ENCODE peak calls at places on chromosomes 11 and 22, in five cellular contexts. K is IMR-90, V is stomach, B is coronary artery, P is mesothelial cell of epicardium. N is an unnamed sample.

GRCh38 chr11:43904737-43905515 is 24.3 kb downstream of the ALKBH3 start:
- DNase-seq in K (peak; percentile 76), V (no peak), B (no peak), P (no peak), N (no peak)

GRCh38 chr11:26324270-26324669 is 7.7 kb upstream of the ANO3 start:
- DNase-seq in K (no peak), V (no peak), B (no peak), P (no peak), N (no peak)

GRCh38 chr22:50599816-50600454 is 658 bp upstream of the MAPK8IP2 start:
- DNase-seq in K (no peak), V (peak; percentile 59), B (no peak), P (peak; percentile 80), N (no peak)

GRCh38 chr11:704799-705645 is 1.0 kb upstream of the EPS8L2 start:
- DNase-seq in K (no peak), V (peak; percentile 91), B (no peak), P (no peak), N (no peak)

GRCh38 chr11:32615422-32615821 is 31.8 kb downstream of the EIF3M start:
- DNase-seq in K (no peak), V (no peak), B (no peak), P (no peak), N (no peak)

GRCh38 chr11:27471067-27471587 is 1.5 kb downstream of the LGR4 start:
- DNase-seq in K (no peak), V (no peak), B (no peak), P (no peak), N (no peak)

GRCh38 chr22:24440270-24440717 is 12.9 kb downstream of the ADORA2A start:
- DNase-seq in K (no peak), V (no peak), B (no peak), P (no peak), N (peak; percentile 88)

GRCh38 chr11:22479133-22479690 is 141.0 kb downstream of the SLC17A6 start:
- DNase-seq in K (no peak), V (no peak), B (no peak), P (no peak), N (no peak)

GRCh38 chr11:33391893-33392251 is 134.7 kb downstream of the HIPK3 start:
- DNase-seq in K (no peak), V (no peak), B (no peak), P (no peak), N (no peak)

GRCh38 chr11:656866-657265 is 19.8 kb downstream of the DRD4 start:
- DNase-seq in K (no peak), V (no peak), B (no peak), P (no peak), N (no peak)

GRCh38 chr22:35986085-35986484 is 42.5 kb downstream of the RBFOX2 start:
- DNase-seq in K (peak; percentile 31), V (no peak), B (no peak), P (no peak), N (no peak)

GRCh38 chr11:118106789-118107335 is 20.1 kb upstream of the SMIM35 start:
- DNase-seq in K (no peak), V (no peak), B (no peak), P (no peak), N (no peak)

GRCh38 chr22:22213231-22213630 is 31.4 kb upstream of the VPREB1 start:
- DNase-seq in K (peak; percentile 40), V (no peak), B (no peak), P (no peak), N (no peak)

GRCh38 chr11:88508808-88509581 is 171.5 kb upstream of the CTSC start:
- DNase-seq in K (no peak), V (no peak), B (no peak), P (no peak), N (no peak)

GRCh38 chr11:69173925-69174591 is 18.3 kb downstream of the SMIM38 start:
- DNase-seq in K (peak; percentile 66), V (no peak), B (no peak), P (no peak), N (no peak)

GRCh38 chr11:1002091-1002984 is 34.2 kb downstream of the MUC6 start:
- DNase-seq in K (no peak), V (no peak), B (no peak), P (no peak), N (no peak)

GRCh38 chr11:96044747-96045146 is 120.8 kb upstream of the MTMR2 start:
- DNase-seq in K (no peak), V (no peak), B (no peak), P (no peak), N (no peak)

GRCh38 chr22:46104170-46104880 is 46.0 kb upstream of the PPARA start:
- DNase-seq in K (no peak), V (peak; percentile 83), B (no peak), P (no peak), N (no peak)

GRCh38 chr22:46102159-46102558 is 48.2 kb upstream of the PPARA start:
- DNase-seq in K (no peak), V (no peak), B (no peak), P (no peak), N (no peak)

GRCh38 chr22:46103181-46103580 is 47.1 kb upstream of the PPARA start:
- DNase-seq in K (no peak), V (no peak), B (no peak), P (no peak), N (no peak)

GRCh38 chr22:46103664-46104063 is 46.7 kb upstream of the PPARA start:
- DNase-seq in K (no peak), V (no peak), B (no peak), P (no peak), N (no peak)

GRCh38 chr22:46102752-46103151 is 47.6 kb upstream of the PPARA start:
- DNase-seq in K (no peak), V (no peak), B (no peak), P (no peak), N (no peak)
- TF ChIP-seq CTCF in K (no peak), V (no peak), B (no peak), P (no peak), N (no peak)

GRCh38 chr11:121534131-121535093 is 81.6 kb upstream of the SORL1-AS1 start:
- DNase-seq in K (peak; percentile 24), V (peak; percentile 46), B (no peak), P (no peak), N (no peak)
- TF ChIP-seq CTCF in K (peak; percentile 36), V (no peak), B (peak; percentile 30), P (no peak), N (no peak)

DNA sequence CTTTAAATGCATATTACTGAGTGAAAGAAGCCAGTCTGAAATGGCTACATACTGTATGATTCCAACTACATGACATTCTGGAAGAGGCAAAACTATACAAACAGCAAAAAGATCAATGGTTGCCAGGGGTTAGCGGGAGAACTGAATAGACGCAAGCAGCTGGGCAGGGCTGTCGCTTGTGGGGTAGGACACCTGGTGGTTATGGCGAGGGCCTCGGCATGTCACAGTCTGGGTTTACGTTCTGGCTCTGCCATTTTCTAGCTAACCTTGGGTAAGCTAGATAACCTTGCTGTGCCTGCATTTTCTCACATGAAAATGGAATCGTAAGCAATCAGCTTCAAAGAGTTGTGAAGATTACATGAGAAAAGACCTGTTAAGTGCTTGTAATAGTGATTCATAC is 55.2 kb upstream of the SYT13 start:
- DNase-seq in K (no peak), V (no peak), B (no peak), P (no peak), N (no peak)
- TF ChIP-seq CTCF in K (no peak), V (no peak), B (no peak), P (no peak), N (no peak)

GRCh38 chr22:17897864-17898263 is 123.6 kb upstream of the BID start:
- DNase-seq in K (no peak), V (no peak), B (no peak), P (no peak), N (no peak)

GRCh38 chr22:17897411-17897810 is 123.1 kb upstream of the BID start:
- DNase-seq in K (no peak), V (no peak), B (no peak), P (no peak), N (no peak)

GRCh38 chr22:17893900-17894299 is 119.6 kb upstream of the BID start:
- DNase-seq in K (no peak), V (no peak), B (no peak), P (no peak), N (no peak)

GRCh38 chr22:17898375-17898774 is 124.1 kb upstream of the BID start:
- DNase-seq in K (no peak), V (no peak), B (no peak), P (no peak), N (no peak)

GRCh38 chr22:17896552-17896951 is 122.3 kb upstream of the BID start:
- DNase-seq in K (peak; percentile 27), V (peak; percentile 35), B (no peak), P (no peak), N (no peak)
- TF ChIP-seq CTCF in K (peak; percentile 32), V (no peak), B (no peak), P (peak; percentile 29), N (no peak)

GRCh38 chr11:126971305-126971704 is 29.3 kb downstream of the KIRREL3 start:
- DNase-seq in K (no peak), V (no peak), B (no peak), P (no peak), N (no peak)

GRCh38 chr11:126973051-126973450 is 27.5 kb downstream of the KIRREL3 start:
- DNase-seq in K (no peak), V (no peak), B (no peak), P (no peak), N (no peak)

GRCh38 chr11:126969865-126970479 is 30.6 kb downstream of the KIRREL3 start:
- DNase-seq in K (peak; percentile 83), V (no peak), B (no peak), P (no peak), N (no peak)

GRCh38 chr11:126965331-126965730 is 35.2 kb downstream of the KIRREL3 start:
- DNase-seq in K (no peak), V (no peak), B (no peak), P (no peak), N (no peak)

DNA sequence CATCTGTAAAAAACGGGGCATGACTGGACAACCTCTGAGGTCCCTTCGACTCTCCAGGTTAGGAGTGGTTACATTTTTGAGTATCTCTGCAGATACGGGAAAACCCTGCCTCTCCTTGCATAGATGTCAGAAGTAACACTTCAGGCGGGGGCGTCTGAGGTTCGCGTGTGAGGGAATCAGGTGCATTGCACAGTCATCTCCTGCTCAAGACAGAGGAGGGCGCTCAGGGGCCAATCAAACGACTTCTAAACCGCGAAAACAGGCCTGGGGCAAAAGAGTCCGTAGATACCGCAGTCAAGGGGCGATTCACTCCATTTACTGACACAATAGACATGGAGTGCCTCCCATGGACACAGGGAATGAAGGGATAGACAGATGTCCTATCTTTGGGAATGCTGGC is 31.7 kb downstream of the KIRREL3 start:
- DNase-seq in K (peak; percentile 6), V (no peak), B (no peak), P (no peak), N (no peak)
- TF ChIP-seq CTCF in K (no peak), V (no peak), B (no peak), P (no peak), N (no peak)

DNA sequence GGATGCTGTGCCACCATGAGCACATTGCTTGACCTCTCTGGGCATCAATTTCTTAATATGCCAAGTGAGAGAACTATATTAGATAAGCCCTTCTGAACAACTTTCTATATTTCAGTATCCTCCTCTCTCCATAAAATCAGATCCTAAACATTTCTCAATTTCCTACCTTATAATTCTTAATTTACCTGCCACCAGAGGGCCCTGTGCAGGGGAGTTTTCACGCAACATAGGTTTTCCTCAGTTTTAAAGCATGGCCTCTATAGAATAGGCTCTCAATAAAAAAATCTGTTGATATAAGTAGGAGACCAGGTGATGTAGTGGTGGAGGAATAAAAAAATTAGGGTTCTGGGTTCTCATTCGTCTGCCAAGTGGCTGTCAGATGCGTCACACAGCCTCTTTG is 83.7 kb upstream of the DBX1 start:
- DNase-seq in K (no peak), V (no peak), B (no peak), P (no peak), N (no peak)
- TF ChIP-seq CTCF in K (no peak), V (no peak), B (no peak), P (no peak), N (no peak)